ENCODE peak calls at places on chromosome 1, in seven cellular contexts. One of them, this sample, is unnamed.

GRCh38 chr1:99659755-99660210 is 13.9 kb downstream of the PALMD start:
- DNase-seq in CD8-positive, alpha-beta T cell: no peak
- DNase-seq in CD4-positive, CD25-positive, alpha-beta regulatory T cell: no peak
- DNase-seq in mammary epithelial cell: peak
- DNase-seq in MM.1S: no peak
- DNase-seq in tibial nerve: no peak
- DNase-seq in K562: no peak
- DNase-seq in this sample: peak

GRCh38 chr1:66339944-66340343 is 194.0 kb upstream of the SGIP1 start:
- DNase-seq in CD4-positive, CD25-positive, alpha-beta regulatory T cell: no peak
- DNase-seq in mammary epithelial cell: no peak
- DNase-seq in MM.1S: no peak
- DNase-seq in K562: no peak
- DNase-seq in tibial nerve: no peak
- DNase-seq in CD8-positive, alpha-beta T cell: no peak
- DNase-seq in this sample: peak

GRCh38 chr1:109509176-109510134 is at the start of gene AMIGO1:
- DNase-seq in MM.1S: peak
- DNase-seq in K562: peak
- DNase-seq in tibial nerve: no peak
- DNase-seq in mammary epithelial cell: peak
- DNase-seq in CD8-positive, alpha-beta T cell: peak
- DNase-seq in CD4-positive, CD25-positive, alpha-beta regulatory T cell: peak
- DNase-seq in this sample: peak

GRCh38 chr1:60425528-60425927 is 352.0 kb upstream of the C1orf87 start:
- DNase-seq in CD8-positive, alpha-beta T cell: no peak
- DNase-seq in mammary epithelial cell: no peak
- DNase-seq in CD4-positive, CD25-positive, alpha-beta regulatory T cell: no peak
- DNase-seq in K562: no peak
- DNase-seq in MM.1S: no peak
- DNase-seq in tibial nerve: no peak
- DNase-seq in this sample: peak

GRCh38 chr1:92958203-92958970 is 2.9 kb downstream of the DIPK1A start:
- DNase-seq in mammary epithelial cell: no peak
- DNase-seq in MM.1S: no peak
- DNase-seq in CD4-positive, CD25-positive, alpha-beta regulatory T cell: no peak
- DNase-seq in CD8-positive, alpha-beta T cell: no peak
- DNase-seq in K562: no peak
- DNase-seq in tibial nerve: no peak
- DNase-seq in this sample: no peak

GRCh38 chr1:211578640-211579433 is at the start of gene SLC30A1:
- DNase-seq in K562: peak
- DNase-seq in tibial nerve: peak
- DNase-seq in MM.1S: peak
- DNase-seq in CD4-positive, CD25-positive, alpha-beta regulatory T cell: peak
- DNase-seq in mammary epithelial cell: peak
- DNase-seq in CD8-positive, alpha-beta T cell: peak
- DNase-seq in this sample: peak

GRCh38 chr1:27864264-27864895 is 8.0 kb upstream of the THEMIS2 start:
- DNase-seq in MM.1S: no peak
- DNase-seq in CD8-positive, alpha-beta T cell: no peak
- DNase-seq in mammary epithelial cell: peak
- DNase-seq in tibial nerve: no peak
- DNase-seq in K562: no peak
- DNase-seq in CD4-positive, CD25-positive, alpha-beta regulatory T cell: no peak
- DNase-seq in this sample: peak

GRCh38 chr1:3640113-3640932 is 9.6 kb downstream of the WRAP73 start:
- DNase-seq in MM.1S: no peak
- DNase-seq in CD8-positive, alpha-beta T cell: no peak
- DNase-seq in tibial nerve: no peak
- DNase-seq in K562: no peak
- DNase-seq in mammary epithelial cell: no peak
- DNase-seq in CD4-positive, CD25-positive, alpha-beta regulatory T cell: no peak
- DNase-seq in this sample: no peak

GRCh38 chr1:73033637-73034036 is 751.3 kb upstream of the NEGR1 start:
- DNase-seq in mammary epithelial cell: no peak
- DNase-seq in tibial nerve: no peak
- DNase-seq in CD8-positive, alpha-beta T cell: no peak
- DNase-seq in CD4-positive, CD25-positive, alpha-beta regulatory T cell: no peak
- DNase-seq in MM.1S: no peak
- DNase-seq in K562: no peak
- DNase-seq in this sample: no peak

GRCh38 chr1:239031310-239031709 is 355.1 kb upstream of the CHRM3 start:
- DNase-seq in K562: no peak
- DNase-seq in mammary epithelial cell: no peak
- DNase-seq in MM.1S: no peak
- DNase-seq in CD4-positive, CD25-positive, alpha-beta regulatory T cell: no peak
- DNase-seq in CD8-positive, alpha-beta T cell: no peak
- DNase-seq in tibial nerve: no peak
- DNase-seq in this sample: no peak

GRCh38 chr1:228058981-228059535 is 23.4 kb upstream of the ARF1 start:
- DNase-seq in CD8-positive, alpha-beta T cell: peak
- DNase-seq in K562: no peak
- DNase-seq in CD4-positive, CD25-positive, alpha-beta regulatory T cell: peak
- DNase-seq in tibial nerve: no peak
- DNase-seq in MM.1S: no peak
- DNase-seq in mammary epithelial cell: no peak
- DNase-seq in this sample: no peak

GRCh38 chr1:24193046-24193445 is 6.0 kb upstream of the IFNLR1 start:
- DNase-seq in mammary epithelial cell: no peak
- DNase-seq in CD4-positive, CD25-positive, alpha-beta regulatory T cell: no peak
- DNase-seq in tibial nerve: no peak
- DNase-seq in K562: no peak
- DNase-seq in CD8-positive, alpha-beta T cell: no peak
- DNase-seq in MM.1S: no peak
- DNase-seq in this sample: peak

GRCh38 chr1:17551755-17552234 is 12.3 kb downstream of the ARHGEF10L start:
- DNase-seq in MM.1S: no peak
- DNase-seq in tibial nerve: no peak
- DNase-seq in K562: no peak
- DNase-seq in mammary epithelial cell: no peak
- DNase-seq in CD4-positive, CD25-positive, alpha-beta regulatory T cell: no peak
- DNase-seq in CD8-positive, alpha-beta T cell: no peak
- DNase-seq in this sample: peak

GRCh38 chr1:157878059-157878458 is 36.5 kb upstream of the CD5L start:
- DNase-seq in K562: peak
- DNase-seq in tibial nerve: no peak
- DNase-seq in CD4-positive, CD25-positive, alpha-beta regulatory T cell: no peak
- DNase-seq in mammary epithelial cell: peak
- DNase-seq in MM.1S: peak
- DNase-seq in CD8-positive, alpha-beta T cell: no peak
- DNase-seq in this sample: peak

GRCh38 chr1:11841245-11842153 is 6.1 kb downstream of the NPPA start:
- DNase-seq in MM.1S: no peak
- DNase-seq in tibial nerve: no peak
- DNase-seq in K562: peak
- DNase-seq in CD8-positive, alpha-beta T cell: no peak
- DNase-seq in CD4-positive, CD25-positive, alpha-beta regulatory T cell: no peak
- DNase-seq in mammary epithelial cell: no peak
- DNase-seq in this sample: no peak

GRCh38 chr1:245923215-245923614 is 583.9 kb downstream of the SMYD3 start:
- DNase-seq in tibial nerve: no peak
- DNase-seq in CD4-positive, CD25-positive, alpha-beta regulatory T cell: no peak
- DNase-seq in K562: peak
- DNase-seq in mammary epithelial cell: no peak
- DNase-seq in MM.1S: no peak
- DNase-seq in CD8-positive, alpha-beta T cell: no peak
- DNase-seq in this sample: no peak

GRCh38 chr1:229844675-229845074 is 218.6 kb downstream of the URB2 start:
- DNase-seq in CD4-positive, CD25-positive, alpha-beta regulatory T cell: no peak
- DNase-seq in K562: no peak
- DNase-seq in CD8-positive, alpha-beta T cell: no peak
- DNase-seq in tibial nerve: no peak
- DNase-seq in mammary epithelial cell: peak
- DNase-seq in MM.1S: no peak
- DNase-seq in this sample: no peak

GRCh38 chr1:217627431-217627830 is 3.5 kb downstream of the GPATCH2 start:
- DNase-seq in tibial nerve: no peak
- DNase-seq in K562: no peak
- DNase-seq in MM.1S: no peak
- DNase-seq in CD4-positive, CD25-positive, alpha-beta regulatory T cell: no peak
- DNase-seq in CD8-positive, alpha-beta T cell: no peak
- DNase-seq in mammary epithelial cell: no peak
- DNase-seq in this sample: no peak

GRCh38 chr1:248823517-248824001 is 2.2 kb downstream of the SH3BP5L start:
- DNase-seq in MM.1S: no peak
- DNase-seq in CD8-positive, alpha-beta T cell: no peak
- DNase-seq in tibial nerve: no peak
- DNase-seq in K562: no peak
- DNase-seq in CD4-positive, CD25-positive, alpha-beta regulatory T cell: no peak
- DNase-seq in mammary epithelial cell: no peak
- DNase-seq in this sample: peak

GRCh38 chr1:182029379-182030331 is 31.9 kb downstream of the ZNF648 start:
- DNase-seq in CD4-positive, CD25-positive, alpha-beta regulatory T cell: peak
- DNase-seq in K562: peak
- DNase-seq in MM.1S: peak
- DNase-seq in tibial nerve: peak
- DNase-seq in mammary epithelial cell: peak
- DNase-seq in CD8-positive, alpha-beta T cell: peak
- DNase-seq in this sample: peak

GRCh38 chr1:182634306-182635072 is 30.3 kb upstream of the RGS16 start:
- DNase-seq in mammary epithelial cell: no peak
- DNase-seq in CD8-positive, alpha-beta T cell: no peak
- DNase-seq in tibial nerve: no peak
- DNase-seq in K562: no peak
- DNase-seq in CD4-positive, CD25-positive, alpha-beta regulatory T cell: no peak
- DNase-seq in MM.1S: no peak
- DNase-seq in this sample: no peak

DNA sequence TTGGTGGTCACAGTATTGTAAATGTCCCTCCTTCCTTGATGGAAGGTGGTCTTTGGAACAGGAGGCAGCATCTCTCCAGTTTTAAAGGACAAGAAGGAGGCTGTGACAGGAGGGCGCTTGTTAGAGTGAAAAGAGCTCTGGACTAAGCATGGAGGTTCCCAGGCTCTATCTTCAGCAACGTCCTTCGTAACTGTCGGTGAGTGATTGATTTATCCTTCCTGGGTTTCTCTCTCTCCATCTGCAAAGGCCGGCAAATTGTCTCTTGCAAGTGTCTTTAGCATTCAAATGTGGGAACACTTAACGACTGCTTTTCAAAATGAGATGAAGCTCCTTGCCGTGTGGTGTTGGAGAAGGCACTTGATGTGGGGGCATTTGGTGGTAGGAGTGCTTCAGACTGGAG is 15.2 kb downstream of the S100A11 start:
- DNase-seq in CD8-positive, alpha-beta T cell: no peak
- DNase-seq in mammary epithelial cell: no peak
- DNase-seq in MM.1S: no peak
- DNase-seq in CD4-positive, CD25-positive, alpha-beta regulatory T cell: no peak
- DNase-seq in tibial nerve: no peak
- DNase-seq in K562: no peak
- DNase-seq in this sample: no peak
- H3K27ac ChIP-seq in CD8-positive, alpha-beta T cell: no peak
- H3K27ac ChIP-seq in mammary epithelial cell: no peak
- H3K27ac ChIP-seq in MM.1S: no peak
- H3K27ac ChIP-seq in CD4-positive, CD25-positive, alpha-beta regulatory T cell: no peak
- H3K27ac ChIP-seq in tibial nerve: no peak
- H3K27ac ChIP-seq in K562: no peak
- H3K27ac ChIP-seq in this sample: no peak

GRCh38 chr1:201896951-201897391 is 8.3 kb downstream of the SHISA4 start:
- DNase-seq in K562: no peak
- DNase-seq in MM.1S: peak
- DNase-seq in CD8-positive, alpha-beta T cell: no peak
- DNase-seq in CD4-positive, CD25-positive, alpha-beta regulatory T cell: no peak
- DNase-seq in tibial nerve: no peak
- DNase-seq in mammary epithelial cell: peak
- DNase-seq in this sample: peak
- H3K27ac ChIP-seq in K562: no peak
- H3K27ac ChIP-seq in MM.1S: no peak
- H3K27ac ChIP-seq in CD8-positive, alpha-beta T cell: no peak
- H3K27ac ChIP-seq in CD4-positive, CD25-positive, alpha-beta regulatory T cell: no peak
- H3K27ac ChIP-seq in tibial nerve: peak
- H3K27ac ChIP-seq in mammary epithelial cell: no peak
- H3K27ac ChIP-seq in this sample: no peak

GRCh38 chr1:213376862-213377372 is 325.9 kb downstream of the RPS6KC1 start:
- DNase-seq in CD4-positive, CD25-positive, alpha-beta regulatory T cell: no peak
- DNase-seq in K562: no peak
- DNase-seq in mammary epithelial cell: no peak
- DNase-seq in CD8-positive, alpha-beta T cell: no peak
- DNase-seq in tibial nerve: no peak
- DNase-seq in MM.1S: no peak
- DNase-seq in this sample: no peak
- H3K27ac ChIP-seq in CD4-positive, CD25-positive, alpha-beta regulatory T cell: no peak
- H3K27ac ChIP-seq in K562: no peak
- H3K27ac ChIP-seq in mammary epithelial cell: no peak
- H3K27ac ChIP-seq in CD8-positive, alpha-beta T cell: no peak
- H3K27ac ChIP-seq in tibial nerve: no peak
- H3K27ac ChIP-seq in MM.1S: no peak
- H3K27ac ChIP-seq in this sample: no peak

GRCh38 chr1:54200519-54200997 is 591 bp downstream of the MRPL37 start:
- DNase-seq in CD8-positive, alpha-beta T cell: no peak
- DNase-seq in MM.1S: peak
- DNase-seq in mammary epithelial cell: peak
- DNase-seq in CD4-positive, CD25-positive, alpha-beta regulatory T cell: no peak
- DNase-seq in K562: no peak
- DNase-seq in tibial nerve: no peak
- DNase-seq in this sample: peak
- H3K27ac ChIP-seq in CD8-positive, alpha-beta T cell: peak
- H3K27ac ChIP-seq in MM.1S: peak
- H3K27ac ChIP-seq in mammary epithelial cell: peak
- H3K27ac ChIP-seq in CD4-positive, CD25-positive, alpha-beta regulatory T cell: peak
- H3K27ac ChIP-seq in K562: peak
- H3K27ac ChIP-seq in tibial nerve: peak
- H3K27ac ChIP-seq in this sample: peak

DNA sequence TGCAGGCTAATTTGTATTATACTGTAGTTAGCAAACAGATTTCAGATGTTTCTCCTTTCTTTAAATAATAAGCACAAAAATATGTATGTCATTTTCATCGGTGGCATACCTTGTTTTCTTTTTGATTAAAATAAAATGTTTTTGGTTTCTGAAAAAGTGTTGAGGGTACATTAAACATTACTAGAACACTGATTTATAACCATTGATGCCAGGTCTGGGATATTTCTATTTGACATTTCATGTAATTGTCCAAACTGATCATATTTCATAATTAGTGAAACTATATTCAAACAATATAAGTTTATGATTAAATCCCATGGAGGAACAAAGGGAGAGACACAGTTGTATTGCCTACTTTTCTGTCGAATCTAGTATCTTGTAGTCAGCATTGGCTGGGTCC is 99.7 kb upstream of the ADGRL2 start:
- DNase-seq in CD4-positive, CD25-positive, alpha-beta regulatory T cell: no peak
- DNase-seq in tibial nerve: no peak
- DNase-seq in K562: no peak
- DNase-seq in mammary epithelial cell: no peak
- DNase-seq in CD8-positive, alpha-beta T cell: no peak
- DNase-seq in MM.1S: no peak
- DNase-seq in this sample: no peak
- H3K27ac ChIP-seq in CD4-positive, CD25-positive, alpha-beta regulatory T cell: no peak
- H3K27ac ChIP-seq in tibial nerve: no peak
- H3K27ac ChIP-seq in K562: no peak
- H3K27ac ChIP-seq in mammary epithelial cell: no peak
- H3K27ac ChIP-seq in CD8-positive, alpha-beta T cell: no peak
- H3K27ac ChIP-seq in MM.1S: no peak
- H3K27ac ChIP-seq in this sample: no peak

GRCh38 chr1:184156521-184157395 is 105.2 kb downstream of the TSEN15 start:
- DNase-seq in CD8-positive, alpha-beta T cell: no peak
- DNase-seq in MM.1S: no peak
- DNase-seq in mammary epithelial cell: peak
- DNase-seq in tibial nerve: no peak
- DNase-seq in K562: no peak
- DNase-seq in CD4-positive, CD25-positive, alpha-beta regulatory T cell: no peak
- DNase-seq in this sample: no peak
- H3K27ac ChIP-seq in CD8-positive, alpha-beta T cell: no peak
- H3K27ac ChIP-seq in MM.1S: no peak
- H3K27ac ChIP-seq in mammary epithelial cell: peak
- H3K27ac ChIP-seq in tibial nerve: no peak
- H3K27ac ChIP-seq in K562: no peak
- H3K27ac ChIP-seq in CD4-positive, CD25-positive, alpha-beta regulatory T cell: no peak
- H3K27ac ChIP-seq in this sample: no peak

This sample was measured in GM23248.